ENCODE peak calls at places on chromosome 4, in four cellular contexts. One of them, this sample, is unnamed.

GRCh38 chr4:102734591-102735385 is 26.0 kb downstream of the MANBA start:
- DNase-seq in lower leg skin: no peak
- DNase-seq in ovary: no peak
- DNase-seq in IMR-90: peak; percentile 84
- DNase-seq in this sample: peak; percentile 28

GRCh38 chr4:61923179-61923578 is 723.1 kb downstream of the ADGRL3 start:
- DNase-seq in lower leg skin: no peak
- DNase-seq in ovary: no peak
- DNase-seq in IMR-90: no peak
- DNase-seq in this sample: no peak

GRCh38 chr4:24078347-24078962 is 188.6 kb upstream of the PPARGC1A start:
- DNase-seq in lower leg skin: no peak
- DNase-seq in ovary: no peak
- DNase-seq in IMR-90: no peak
- DNase-seq in this sample: no peak

GRCh38 chr4:147591048-147591577 is 26.1 kb upstream of the TMEM184C start:
- DNase-seq in lower leg skin: no peak
- DNase-seq in ovary: no peak
- DNase-seq in IMR-90: peak; percentile 58
- DNase-seq in this sample: no peak

GRCh38 chr4:175813841-175814240 is 1.8 kb upstream of the GPM6A start:
- DNase-seq in lower leg skin: no peak
- DNase-seq in ovary: no peak
- DNase-seq in IMR-90: no peak
- DNase-seq in this sample: no peak

GRCh38 chr4:86338989-86339388 is 20.9 kb downstream of the MAPK10 start:
- DNase-seq in lower leg skin: no peak
- DNase-seq in ovary: no peak
- DNase-seq in IMR-90: peak; percentile 95
- DNase-seq in this sample: no peak

GRCh38 chr4:63296773-63297172 is 1112.5 kb downstream of the TECRL start:
- DNase-seq in lower leg skin: no peak
- DNase-seq in ovary: no peak
- DNase-seq in IMR-90: no peak
- DNase-seq in this sample: no peak

GRCh38 chr4:122045533-122045932 is 93.7 kb upstream of the TRPC3 start:
- DNase-seq in lower leg skin: no peak
- DNase-seq in ovary: no peak
- DNase-seq in IMR-90: peak; percentile 96
- DNase-seq in this sample: no peak

GRCh38 chr4:124783847-124784246 is 71.3 kb upstream of the ANKRD50 start:
- DNase-seq in lower leg skin: no peak
- DNase-seq in ovary: no peak
- DNase-seq in IMR-90: peak; percentile 90
- DNase-seq in this sample: no peak

GRCh38 chr4:176360446-176360845 is 40.7 kb downstream of the SPCS3 start:
- DNase-seq in lower leg skin: no peak
- DNase-seq in ovary: no peak
- DNase-seq in IMR-90: peak; percentile 39
- DNase-seq in this sample: no peak

GRCh38 chr4:80462537-80463207 is 127.1 kb downstream of the CFAP299 start:
- DNase-seq in lower leg skin: no peak
- DNase-seq in ovary: no peak
- DNase-seq in IMR-90: no peak
- DNase-seq in this sample: no peak

GRCh38 chr4:105225500-105225899 is 78.8 kb downstream of the TET2 start:
- DNase-seq in lower leg skin: no peak
- DNase-seq in ovary: no peak
- DNase-seq in IMR-90: no peak
- DNase-seq in this sample: no peak

GRCh38 chr4:159292137-159292896 is 189.4 kb downstream of the RAPGEF2 start:
- DNase-seq in lower leg skin: no peak
- DNase-seq in ovary: no peak
- DNase-seq in IMR-90: no peak
- DNase-seq in this sample: no peak

GRCh38 chr4:5051210-5051691 is at the start of gene STK32B:
- DNase-seq in lower leg skin: peak; percentile 92
- DNase-seq in ovary: peak; percentile 70
- DNase-seq in IMR-90: peak; percentile 82
- DNase-seq in this sample: peak; percentile 68

GRCh38 chr4:66613591-66613990 is 931.7 kb downstream of the CENPC start:
- DNase-seq in lower leg skin: no peak
- DNase-seq in ovary: no peak
- DNase-seq in IMR-90: no peak
- DNase-seq in this sample: no peak

GRCh38 chr4:68077737-68078136 is 51.9 kb downstream of the TMPRSS11F start:
- DNase-seq in lower leg skin: no peak
- DNase-seq in ovary: no peak
- DNase-seq in IMR-90: no peak
- DNase-seq in this sample: no peak

GRCh38 chr4:89277412-89277811 is 30.2 kb downstream of the GPRIN3 start:
- DNase-seq in lower leg skin: no peak
- DNase-seq in ovary: no peak
- DNase-seq in IMR-90: no peak
- DNase-seq in this sample: no peak

GRCh38 chr4:66911898-66912297 is 633.4 kb downstream of the CENPC start:
- DNase-seq in lower leg skin: no peak
- DNase-seq in ovary: no peak
- DNase-seq in IMR-90: no peak
- DNase-seq in this sample: no peak

GRCh38 chr4:89056953-89057398 is at the start of gene FAM13A:
- DNase-seq in lower leg skin: peak; percentile 94
- DNase-seq in ovary: peak; percentile 81
- DNase-seq in IMR-90: peak; percentile 97
- DNase-seq in this sample: peak; percentile 85

GRCh38 chr4:89258506-89258905 is 49.1 kb downstream of the GPRIN3 start:
- DNase-seq in lower leg skin: no peak
- DNase-seq in ovary: no peak
- DNase-seq in IMR-90: no peak
- DNase-seq in this sample: no peak

GRCh38 chr4:114597410-114598115 is 1.0 kb upstream of the UGT8 start:
- DNase-seq in lower leg skin: no peak
- DNase-seq in ovary: no peak
- DNase-seq in IMR-90: no peak
- DNase-seq in this sample: peak; percentile 47

GRCh38 chr4:87353592-87353991 is 30.9 kb upstream of the HSD17B13 start:
- DNase-seq in lower leg skin: no peak
- DNase-seq in ovary: no peak
- DNase-seq in IMR-90: peak; percentile 48
- DNase-seq in this sample: no peak

GRCh38 chr4:183396187-183396738 is 48.2 kb upstream of the CDKN2AIP start:
- DNase-seq in lower leg skin: no peak
- DNase-seq in ovary: no peak
- DNase-seq in IMR-90: peak; percentile 18
- DNase-seq in this sample: no peak

GRCh38 chr4:160510925-160511324 is 1408.0 kb downstream of the RAPGEF2 start:
- DNase-seq in lower leg skin: no peak
- DNase-seq in ovary: no peak
- DNase-seq in IMR-90: no peak
- DNase-seq in this sample: no peak

DNA sequence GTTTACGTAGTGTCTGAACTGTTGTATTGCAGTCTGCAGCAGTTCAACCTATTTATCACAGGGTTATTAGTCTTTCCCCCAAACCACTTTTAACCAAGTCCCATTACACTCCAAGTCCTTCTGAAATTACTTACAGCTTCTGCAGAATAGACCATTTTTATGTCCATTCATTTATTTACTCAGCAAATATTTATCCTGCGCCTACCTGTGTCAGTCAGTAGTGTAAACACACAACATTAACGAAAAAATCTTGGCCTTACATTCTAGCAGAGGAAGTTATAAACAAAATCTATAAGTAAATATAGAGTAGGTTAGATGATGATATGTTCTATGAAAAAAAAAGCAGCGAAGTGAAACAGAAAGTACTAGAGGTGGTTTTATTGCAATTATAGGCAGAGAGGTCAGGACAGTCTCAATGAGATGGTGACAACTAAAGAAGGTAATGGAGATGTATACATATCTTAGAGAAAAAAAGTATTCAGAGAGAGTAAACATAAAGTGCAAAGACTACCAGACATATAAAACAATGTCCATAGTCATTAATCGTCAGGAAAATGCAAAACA is 534.7 kb downstream of the KCNIP4 start:
- DNase-seq in lower leg skin: no peak
- DNase-seq in ovary: no peak
- DNase-seq in IMR-90: no peak
- DNase-seq in this sample: no peak
- H3K4me3 ChIP-seq in lower leg skin: no peak overlapping the region
- H3K4me3 ChIP-seq in ovary: no peak overlapping the region
- H3K4me3 ChIP-seq in IMR-90: no peak overlapping the region
- H3K4me3 ChIP-seq in this sample: no peak overlapping the region

GRCh38 chr4:1975880-1976279 is 32.9 kb downstream of the NELFA start:
- DNase-seq in lower leg skin: no peak
- DNase-seq in ovary: no peak
- DNase-seq in IMR-90: no peak
- DNase-seq in this sample: no peak
- H3K4me3 ChIP-seq in lower leg skin: no peak overlapping the region
- H3K4me3 ChIP-seq in ovary: no peak overlapping the region
- H3K4me3 ChIP-seq in IMR-90: no peak overlapping the region
- H3K4me3 ChIP-seq in this sample: no peak overlapping the region

GRCh38 chr4:127470290-127470809 is 162.4 kb upstream of the INTU start:
- DNase-seq in lower leg skin: peak; percentile 76
- DNase-seq in ovary: no peak
- DNase-seq in IMR-90: no peak
- DNase-seq in this sample: no peak
- H3K4me3 ChIP-seq in lower leg skin: no peak overlapping the region
- H3K4me3 ChIP-seq in ovary: no peak overlapping the region
- H3K4me3 ChIP-seq in IMR-90: no peak overlapping the region
- H3K4me3 ChIP-seq in this sample: no peak overlapping the region

DNA sequence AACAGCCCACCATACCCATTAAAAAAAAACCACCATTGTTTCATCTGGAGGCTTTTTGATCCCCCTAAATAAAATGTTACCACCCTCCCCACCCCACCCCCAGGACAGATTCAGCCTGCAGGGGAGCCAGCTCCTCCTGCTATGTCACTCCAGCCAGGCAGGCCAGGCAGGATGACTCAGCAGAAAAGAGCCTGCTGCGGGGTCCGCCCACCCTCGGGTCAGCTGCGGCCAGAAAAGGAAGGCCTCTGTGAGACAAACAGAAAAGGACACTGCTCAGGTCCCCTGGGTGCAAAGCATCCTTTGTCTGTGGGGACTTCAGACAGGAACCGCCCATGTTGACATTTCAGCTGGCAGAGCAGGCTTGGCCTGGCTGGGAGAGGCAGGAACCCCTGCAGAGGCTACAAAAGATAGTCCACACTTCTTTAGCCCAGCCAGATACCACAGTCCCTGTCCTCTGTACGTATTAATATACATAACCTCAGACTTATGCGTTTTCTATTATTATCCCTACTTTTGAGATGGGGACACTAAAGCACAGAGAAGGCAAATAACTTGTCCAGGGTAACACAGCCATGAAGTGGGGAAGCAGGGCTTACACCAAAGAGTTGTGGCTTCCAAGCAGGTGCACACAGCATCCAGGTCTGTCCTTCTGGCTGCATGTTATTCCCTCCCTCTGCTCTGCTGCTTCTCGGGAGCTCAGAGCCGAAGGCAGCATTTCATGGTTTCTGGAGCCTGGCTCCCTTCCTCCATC is 147.7 kb downstream of the CPEB2 start:
- DNase-seq in lower leg skin: peak; percentile 91
- DNase-seq in ovary: peak; percentile 75
- DNase-seq in IMR-90: peak; percentile 76
- DNase-seq in this sample: peak; percentile 60
- H3K4me3 ChIP-seq in lower leg skin: no peak overlapping the region
- H3K4me3 ChIP-seq in ovary: no peak overlapping the region
- H3K4me3 ChIP-seq in IMR-90: no peak overlapping the region
- H3K4me3 ChIP-seq in this sample: no peak overlapping the region

GRCh38 chr4:133146574-133147198 is 2.4 kb upstream of the PCDH10 start:
- DNase-seq in lower leg skin: peak; percentile 75
- DNase-seq in ovary: peak; percentile 45
- DNase-seq in IMR-90: peak; percentile 40
- DNase-seq in this sample: no peak

GRCh38 chr4:133147365-133147821 is 1.7 kb upstream of the PCDH10 start:
- DNase-seq in lower leg skin: no peak
- DNase-seq in ovary: no peak
- DNase-seq in IMR-90: no peak
- DNase-seq in this sample: no peak

GRCh38 chr4:133146192-133146573 is 2.9 kb upstream of the PCDH10 start:
- DNase-seq in lower leg skin: no peak
- DNase-seq in ovary: no peak
- DNase-seq in IMR-90: no peak
- DNase-seq in this sample: no peak

GRCh38 chr4:133145241-133145640 is 3.9 kb upstream of the PCDH10 start:
- DNase-seq in lower leg skin: no peak
- DNase-seq in ovary: no peak
- DNase-seq in IMR-90: no peak
- DNase-seq in this sample: no peak

GRCh38 chr4:133145758-133146157 is 3.3 kb upstream of the PCDH10 start:
- DNase-seq in lower leg skin: no peak
- DNase-seq in ovary: no peak
- DNase-seq in IMR-90: no peak
- DNase-seq in this sample: no peak
- H3K4me3 ChIP-seq in lower leg skin: no peak overlapping the region
- H3K4me3 ChIP-seq in ovary: no peak overlapping the region
- H3K4me3 ChIP-seq in IMR-90: no peak overlapping the region
- H3K4me3 ChIP-seq in this sample: peak overlapping the region; percentile 51

GRCh38 chr4:167688660-167689142 is 403.6 kb upstream of the ANXA10 start:
- DNase-seq in lower leg skin: no peak
- DNase-seq in ovary: no peak
- DNase-seq in IMR-90: no peak
- DNase-seq in this sample: no peak
- H3K4me3 ChIP-seq in lower leg skin: no peak overlapping the region
- H3K4me3 ChIP-seq in ovary: no peak overlapping the region
- H3K4me3 ChIP-seq in IMR-90: no peak overlapping the region
- H3K4me3 ChIP-seq in this sample: no peak overlapping the region

GRCh38 chr4:40212674-40213504 is 16.1 kb downstream of the RHOH start:
- DNase-seq in lower leg skin: no peak
- DNase-seq in ovary: no peak
- DNase-seq in IMR-90: peak; percentile 20
- DNase-seq in this sample: no peak
- H3K4me3 ChIP-seq in lower leg skin: no peak overlapping the region
- H3K4me3 ChIP-seq in ovary: no peak overlapping the region
- H3K4me3 ChIP-seq in IMR-90: no peak overlapping the region
- H3K4me3 ChIP-seq in this sample: no peak overlapping the region

DNA sequence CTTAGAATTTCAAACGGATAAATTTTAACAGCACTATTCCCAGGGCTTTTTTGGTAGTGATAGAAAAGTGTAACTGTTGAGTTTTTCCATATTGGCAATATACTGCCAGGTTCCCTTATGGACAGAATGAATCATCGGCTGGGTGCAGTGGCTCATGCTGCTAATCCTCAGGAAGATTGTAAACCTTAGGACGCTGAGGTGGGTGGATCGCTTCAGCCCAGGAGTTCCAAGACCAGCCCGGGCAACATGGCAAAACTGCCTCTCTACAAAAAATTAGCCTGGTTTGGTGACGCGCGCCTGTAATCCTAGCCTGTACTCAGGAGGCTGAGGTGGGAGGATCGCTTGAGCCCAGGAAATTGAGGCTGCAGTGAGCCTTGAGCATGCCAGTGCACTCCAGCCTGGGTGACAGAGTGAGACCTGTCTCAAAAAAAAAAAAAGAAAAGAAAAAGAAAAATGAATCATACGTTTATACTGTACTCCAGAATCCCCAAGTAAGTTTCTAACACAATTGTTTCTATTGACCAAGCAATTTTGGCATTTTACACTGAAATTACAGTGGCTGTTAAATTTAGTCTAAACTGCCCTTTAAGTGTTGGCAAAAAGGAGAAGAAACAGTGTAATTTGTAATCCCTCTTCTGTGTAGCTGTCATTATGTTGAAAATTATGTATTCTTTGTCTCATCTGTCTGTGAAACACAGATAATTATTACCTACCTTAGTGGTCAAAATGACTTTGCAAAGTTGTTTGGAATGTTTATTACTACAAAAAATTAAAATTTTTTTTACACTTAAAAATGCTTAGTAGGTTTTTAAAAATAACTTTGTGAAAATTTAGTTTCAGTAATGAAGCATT is 1.8 kb downstream of the SLC30A9 start:
- DNase-seq in lower leg skin: no peak
- DNase-seq in ovary: no peak
- DNase-seq in IMR-90: peak; percentile 23
- DNase-seq in this sample: no peak
- H3K4me3 ChIP-seq in lower leg skin: no peak overlapping the region
- H3K4me3 ChIP-seq in ovary: no peak overlapping the region
- H3K4me3 ChIP-seq in IMR-90: no peak overlapping the region
- H3K4me3 ChIP-seq in this sample: no peak overlapping the region

This sample was measured in stomach.